ENCODE peak calls at places on chromosome 3, in six cellular contexts. O is OCI-LY7; C is MM.1S; R is CD8-positive, alpha-beta T cell; B is heart right ventricle; S is GM23338. X is an unnamed sample.

GRCh38 chr3:5141760-5142159 is 19.7 kb downstream of the ARL8B start:
- DNase-seq in O (no peak), C (no peak), R (no peak), B (no peak), S (no peak), X (no peak)

GRCh38 chr3:188734395-188734794 is 437.4 kb upstream of the TPRG1 start:
- DNase-seq in O (no peak), C (no peak), R (no peak), B (peak; percentile 18), S (no peak), X (no peak)

GRCh38 chr3:14646589-14647413 is 4.8 kb upstream of the CCDC174 start:
- DNase-seq in O (no peak), C (no peak), R (no peak), B (no peak), S (peak; percentile 68), X (no peak)

GRCh38 chr3:3125977-3126376 is 763 bp upstream of the TRNT1 start:
- DNase-seq in O (no peak), C (no peak), R (no peak), B (no peak), S (no peak), X (no peak)

GRCh38 chr3:176650478-176650877 is 546.8 kb downstream of the TBL1XR1 start:
- DNase-seq in O (no peak), C (no peak), R (no peak), B (no peak), S (no peak), X (no peak)

GRCh38 chr3:115698851-115699535 is 75.7 kb downstream of the GAP43 start:
- DNase-seq in O (no peak), C (no peak), R (no peak), B (no peak), S (peak; percentile 93), X (no peak)

GRCh38 chr3:150094150-150094932 is 123.6 kb upstream of the PFN2 start:
- DNase-seq in O (no peak), C (peak; percentile 76), R (no peak), B (no peak), S (peak; percentile 23), X (peak; percentile 91)

GRCh38 chr3:63762180-63762579 is 56.9 kb upstream of the C3orf49 start:
- DNase-seq in O (no peak), C (no peak), R (no peak), B (no peak), S (no peak), X (no peak)

GRCh38 chr3:632571-633170 is 436.1 kb downstream of the CHL1 start:
- DNase-seq in O (peak; percentile 67), C (peak; percentile 42), R (no peak), B (peak; percentile 12), S (peak; percentile 70), X (no peak)

GRCh38 chr3:25689226-25689625 is 24.5 kb upstream of the TOP2B start:
- DNase-seq in O (no peak), C (no peak), R (no peak), B (no peak), S (no peak), X (no peak)

GRCh38 chr3:143731776-143732175 is 116.5 kb downstream of the SLC9A9 start:
- DNase-seq in O (no peak), C (no peak), R (no peak), B (no peak), S (no peak), X (no peak)

GRCh38 chr3:109115451-109115850 is 2.5 kb downstream of the MORC1 start:
- DNase-seq in O (no peak), C (no peak), R (no peak), B (no peak), S (no peak), X (no peak)

GRCh38 chr3:115580566-115580965 is 42.7 kb upstream of the GAP43 start:
- DNase-seq in O (no peak), C (no peak), R (no peak), B (no peak), S (no peak), X (no peak)

GRCh38 chr3:15804553-15805095 is 6.8 kb upstream of the ANKRD28 start:
- DNase-seq in O (no peak), C (no peak), R (no peak), B (no peak), S (peak; percentile 21), X (no peak)

GRCh38 chr3:142975316-142975995 is 12.0 kb upstream of the PAQR9 start:
- DNase-seq in O (no peak), C (no peak), R (no peak), B (no peak), S (peak; percentile 64), X (no peak)

GRCh38 chr3:194103475-194103874 is 32.5 kb upstream of the HES1 start:
- DNase-seq in O (peak; percentile 88), C (peak; percentile 99), R (no peak), B (no peak), S (no peak), X (no peak)

GRCh38 chr3:5431142-5431541 is 243.6 kb downstream of the EDEM1 start:
- DNase-seq in O (no peak), C (no peak), R (no peak), B (no peak), S (no peak), X (no peak)

GRCh38 chr3:53800041-53800440 is 46.2 kb downstream of the CHDH start:
- DNase-seq in O (no peak), C (no peak), R (no peak), B (no peak), S (no peak), X (no peak)

GRCh38 chr3:13025778-13026518 is 47.3 kb downstream of the IQSEC1 start:
- DNase-seq in O (no peak), C (no peak), R (no peak), B (no peak), S (no peak), X (peak; percentile 38)

GRCh38 chr3:8837172-8837571 is 67.8 kb upstream of the OXTR start:
- DNase-seq in O (no peak), C (no peak), R (no peak), B (no peak), S (no peak), X (no peak)

GRCh38 chr3:29280675-29281264 is at the start of gene RBMS3:
- DNase-seq in O (peak; percentile 61), C (peak; percentile 48), R (no peak), B (peak; percentile 93), S (peak; percentile 86), X (peak; percentile 85)

GRCh38 chr3:111750278-111750884 is 108.7 kb upstream of the PHLDB2 start:
- DNase-seq in O (no peak), C (no peak), R (no peak), B (no peak), S (no peak), X (no peak)

GRCh38 chr3:111747490-111747889 is 111.6 kb upstream of the PHLDB2 start:
- DNase-seq in O (no peak), C (no peak), R (no peak), B (no peak), S (no peak), X (no peak)

GRCh38 chr3:111749171-111750170 is 109.6 kb upstream of the PHLDB2 start:
- DNase-seq in O (no peak), C (no peak), R (no peak), B (no peak), S (no peak), X (no peak)

GRCh38 chr3:111748132-111748531 is 110.9 kb upstream of the PHLDB2 start:
- DNase-seq in O (no peak), C (no peak), R (no peak), B (no peak), S (no peak), X (no peak)

GRCh38 chr3:111751961-111752360 is 107.1 kb upstream of the PHLDB2 start:
- DNase-seq in O (no peak), C (no peak), R (no peak), B (no peak), S (peak; percentile 46), X (no peak)
- H3K4me3 ChIP-seq in O (no peak overlapping the region), C (no peak overlapping the region), R (no peak overlapping the region), B (no peak overlapping the region), S (peak overlapping the region; percentile 39), X (no peak overlapping the region)

GRCh38 chr3:126342991-126343661 is 14.1 kb downstream of the KLF15 start:
- DNase-seq in O (no peak), C (no peak), R (no peak), B (peak; percentile 2), S (peak; percentile 61), X (peak; percentile 19)
- TF ChIP-seq CTCF in O (no peak), C (no peak), R (no peak), B (no peak), S (peak; percentile 46), X (no peak)

GRCh38 chr3:66493464-66494099 is 7.2 kb downstream of the LRIG1 start:
- DNase-seq in O (no peak), C (no peak), R (no peak), B (no peak), S (no peak), X (no peak)

GRCh38 chr3:66497288-66497972 is 3.4 kb downstream of the LRIG1 start:
- DNase-seq in O (peak; percentile 55), C (no peak), R (no peak), B (no peak), S (no peak), X (no peak)

GRCh38 chr3:66496731-66497130 is 4.1 kb downstream of the LRIG1 start:
- DNase-seq in O (peak; percentile 84), C (peak; percentile 79), R (no peak), B (no peak), S (peak; percentile 75), X (no peak)

GRCh38 chr3:66494964-66495581 is 5.7 kb downstream of the LRIG1 start:
- DNase-seq in O (peak; percentile 53), C (no peak), R (no peak), B (no peak), S (no peak), X (no peak)

GRCh38 chr3:66495633-66496032 is 5.2 kb downstream of the LRIG1 start:
- DNase-seq in O (peak; percentile 79), C (peak; percentile 62), R (no peak), B (no peak), S (peak; percentile 86), X (no peak)
- H3K27ac ChIP-seq in O (peak overlapping the region; percentile 97), C (peak overlapping the region; percentile 74), R (no peak overlapping the region), B (peak overlapping the region; percentile 63), S (peak overlapping the region; percentile 85), X (peak overlapping the region; percentile 40)

GRCh38 chr3:48633256-48633655 is 2.0 kb downstream of the SLC26A6 start:
- DNase-seq in O (no peak), C (no peak), R (no peak), B (no peak), S (no peak), X (peak; percentile 39)

GRCh38 chr3:48631516-48632448 is 3.5 kb downstream of the SLC26A6 start:
- DNase-seq in O (no peak), C (no peak), R (no peak), B (no peak), S (no peak), X (no peak)

GRCh38 chr3:48635222-48636021 is at the start of gene SLC26A6:
- DNase-seq in O (peak; percentile 96), C (peak; percentile 96), R (peak; percentile 79), B (peak; percentile 97), S (peak; percentile 99), X (peak; percentile 98)

GRCh38 chr3:48634661-48635221 is 520 bp downstream of the SLC26A6 start:
- DNase-seq in O (peak; percentile 67), C (peak; percentile 53), R (no peak), B (peak; percentile 26), S (peak; percentile 78), X (peak; percentile 60)

DNA sequence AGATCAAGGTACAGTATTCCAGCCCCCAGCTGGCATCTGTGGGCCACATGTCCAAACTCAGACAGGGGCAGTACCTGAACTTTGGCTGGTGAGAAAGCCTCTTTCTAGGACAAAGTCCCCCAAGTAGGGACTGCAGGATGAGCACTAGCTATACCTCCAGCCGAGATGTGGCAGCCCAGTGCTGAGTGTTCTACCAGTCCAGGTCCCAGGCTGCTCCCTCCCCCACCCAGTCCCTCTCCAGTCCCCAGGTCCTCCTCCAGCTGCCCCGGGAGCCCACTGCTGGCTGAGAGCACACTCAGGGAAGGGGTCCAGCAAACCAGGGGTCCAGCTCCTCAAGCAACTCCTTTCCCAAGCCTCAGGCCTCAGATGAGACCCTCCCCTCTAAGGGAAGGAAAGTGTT is 1.5 kb downstream of the SLC26A6 start:
- DNase-seq in O (no peak), C (no peak), R (no peak), B (no peak), S (no peak), X (no peak)
- H3K4me3 ChIP-seq in O (no peak overlapping the region), C (no peak overlapping the region), R (no peak overlapping the region), B (no peak overlapping the region), S (peak overlapping the region; percentile 93), X (no peak overlapping the region)

X was measured in psoas muscle.